ENCODE peak calls at places on chromosome 15, in four cellular contexts. L is lower lobe of right lung, P is cardiac muscle cell, F is body of pancreas. J is an unnamed sample.

GRCh38 chr15:76038512-76038911 is 21.3 kb upstream of the TMEM266 start:
- DNase-seq in L (no peak), P (no peak), F (no peak), J (no peak)

GRCh38 chr15:94069834-94070233 is 161.5 kb upstream of the MCTP2 start:
- DNase-seq in L (no peak), P (no peak), F (no peak), J (no peak)

GRCh38 chr15:25846377-25846776 is 16.8 kb downstream of the ATP10A start:
- DNase-seq in L (no peak), P (no peak), F (no peak), J (no peak)

GRCh38 chr15:42490246-42490742 is 647 bp downstream of the ZNF106 start:
- DNase-seq in L (no peak), P (no peak), F (no peak), J (no peak)

GRCh38 chr15:52559022-52559421 is 9.8 kb downstream of the ARPP19 start:
- DNase-seq in L (no peak), P (no peak), F (no peak), J (no peak)

GRCh38 chr15:83207622-83208356 is at the start of gene HDGFL3:
- DNase-seq in L (peak; percentile 71), P (peak; percentile 75), F (peak; percentile 59), J (peak; percentile 73)

GRCh38 chr15:69757186-69757585 is 304.6 kb downstream of the RPLP1 start:
- DNase-seq in L (no peak), P (no peak), F (no peak), J (no peak)

GRCh38 chr15:70055601-70056051 is 42.1 kb downstream of the TLE3 start:
- DNase-seq in L (peak; percentile 23), P (no peak), F (no peak), J (peak; percentile 67)

GRCh38 chr15:29278436-29279099 is 8.9 kb upstream of the NSMCE3 start:
- DNase-seq in L (no peak), P (peak; percentile 24), F (no peak), J (no peak)

GRCh38 chr15:61880079-61880478 is 180.2 kb downstream of the VPS13C start:
- DNase-seq in L (no peak), P (no peak), F (no peak), J (no peak)

GRCh38 chr15:30922469-30923311 is 19.0 kb downstream of the FAN1 start:
- DNase-seq in L (no peak), P (no peak), F (no peak), J (no peak)

GRCh38 chr15:26157081-26157480 is 294.0 kb upstream of the ATP10A start:
- DNase-seq in L (no peak), P (no peak), F (peak; percentile 31), J (no peak)

GRCh38 chr15:45402955-45403892 is 24.9 kb upstream of the GATM start:
- DNase-seq in L (peak; percentile 69), P (peak; percentile 68), F (peak; percentile 57), J (peak; percentile 33)

GRCh38 chr15:44537728-44538240 is 837 bp downstream of the EIF3J start:
- DNase-seq in L (no peak), P (no peak), F (no peak), J (no peak)

GRCh38 chr15:39273805-39274411 is 307.0 kb upstream of the THBS1 start:
- DNase-seq in L (no peak), P (no peak), F (peak; percentile 96), J (no peak)

GRCh38 chr15:99502182-99502581 is 63.6 kb upstream of the MEF2A start:
- DNase-seq in L (no peak), P (no peak), F (no peak), J (no peak)

GRCh38 chr15:31467361-31467760 is 140.7 kb downstream of the KLF13 start:
- DNase-seq in L (no peak), P (no peak), F (no peak), J (no peak)

GRCh38 chr15:78050851-78051250 is 26.7 kb downstream of the TBC1D2B start:
- DNase-seq in L (no peak), P (peak; percentile 7), F (no peak), J (no peak)

GRCh38 chr15:29815000-29815704 is 7.1 kb downstream of the TJP1 start:
- DNase-seq in L (no peak), P (peak; percentile 35), F (peak; percentile 38), J (no peak)

GRCh38 chr15:65092046-65092770 is 15.7 kb downstream of the KBTBD13 start:
- DNase-seq in L (no peak), P (no peak), F (no peak), J (no peak)

GRCh38 chr15:66154581-66154980 is 99.0 kb downstream of the MEGF11 start:
- DNase-seq in L (no peak), P (no peak), F (no peak), J (no peak)

GRCh38 chr15:32849769-32850668 is 132.2 kb downstream of the GREM1 start:
- DNase-seq in L (no peak), P (no peak), F (no peak), J (no peak)

GRCh38 chr15:91942676-91943417 is 89.3 kb downstream of the SLCO3A1 start:
- DNase-seq in L (peak; percentile 86), P (no peak), F (peak; percentile 79), J (no peak)

GRCh38 chr15:95996494-95996893 is 334.0 kb upstream of the NR2F2 start:
- DNase-seq in L (no peak), P (no peak), F (no peak), J (no peak)

GRCh38 chr15:34809186-34809585 is 13.8 kb upstream of the ACTC1 start:
- DNase-seq in L (no peak), P (no peak), F (no peak), J (no peak)

GRCh38 chr15:32861741-32862140 is 143.9 kb downstream of the GREM1 start:
- DNase-seq in L (peak; percentile 63), P (no peak), F (no peak), J (peak; percentile 28)

GRCh38 chr15:67840747-67841634 is 1.1 kb upstream of the RNU6-1 start:
- DNase-seq in L (no peak), P (peak; percentile 50), F (peak; percentile 51), J (peak; percentile 57)
- TF ChIP-seq CTCF in L (no peak), P (no peak), F (no peak), J (peak; percentile 12)

DNA sequence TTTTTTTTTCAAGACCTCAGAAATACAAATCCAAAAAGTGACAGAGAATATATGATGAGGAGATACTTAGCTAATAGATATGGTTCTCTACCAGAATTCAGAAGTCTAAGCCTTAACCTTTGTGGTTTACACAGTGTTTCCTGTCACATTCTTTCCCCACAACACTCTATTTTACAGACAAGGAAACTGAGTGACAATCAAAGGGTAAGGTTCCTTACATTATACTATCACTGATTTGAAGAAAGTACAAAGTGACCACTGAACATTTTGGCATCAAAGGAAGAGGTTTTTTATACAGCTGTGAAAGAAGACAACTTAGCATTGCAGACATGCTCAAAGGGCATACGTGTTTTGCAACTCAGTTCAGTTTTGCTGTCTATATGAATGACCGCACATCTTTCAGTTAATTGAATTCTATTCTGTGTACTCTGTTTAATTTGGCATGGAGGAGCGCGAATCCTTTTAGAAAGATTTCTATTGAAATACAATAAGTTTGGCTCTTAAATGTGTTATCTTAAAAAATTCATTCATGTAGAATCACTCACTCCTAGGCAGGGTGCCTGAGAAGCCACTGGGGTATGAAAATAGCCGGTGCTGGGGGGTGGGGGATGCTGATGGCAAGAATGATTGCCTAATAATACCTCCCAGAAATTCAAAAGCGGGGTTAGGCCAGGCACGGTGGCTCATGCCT is 66.6 kb upstream of the SKOR1 start:
- DNase-seq in L (no peak), P (no peak), F (no peak), J (no peak)
- H3K4me1 ChIP-seq in L (peaks cover 5% of the 10 kb centered on the region), P (no peaks in the 10 kb centered on the region), F (peaks cover 7% of the 10 kb centered on the region), J (no peaks in the 10 kb centered on the region)

GRCh38 chr15:74374648-74375302 is 7.3 kb upstream of the CYP11A1 start:
- DNase-seq in L (no peak), P (no peak), F (no peak), J (no peak)

GRCh38 chr15:74373056-74373650 is 5.7 kb upstream of the CYP11A1 start:
- DNase-seq in L (no peak), P (no peak), F (no peak), J (no peak)

GRCh38 chr15:74376226-74376625 is 8.8 kb upstream of the CYP11A1 start:
- DNase-seq in L (no peak), P (no peak), F (no peak), J (no peak)

GRCh38 chr15:74375303-74375693 is 7.9 kb upstream of the CYP11A1 start:
- DNase-seq in L (peak; percentile 85), P (peak; percentile 86), F (peak; percentile 81), J (peak; percentile 84)

DNA sequence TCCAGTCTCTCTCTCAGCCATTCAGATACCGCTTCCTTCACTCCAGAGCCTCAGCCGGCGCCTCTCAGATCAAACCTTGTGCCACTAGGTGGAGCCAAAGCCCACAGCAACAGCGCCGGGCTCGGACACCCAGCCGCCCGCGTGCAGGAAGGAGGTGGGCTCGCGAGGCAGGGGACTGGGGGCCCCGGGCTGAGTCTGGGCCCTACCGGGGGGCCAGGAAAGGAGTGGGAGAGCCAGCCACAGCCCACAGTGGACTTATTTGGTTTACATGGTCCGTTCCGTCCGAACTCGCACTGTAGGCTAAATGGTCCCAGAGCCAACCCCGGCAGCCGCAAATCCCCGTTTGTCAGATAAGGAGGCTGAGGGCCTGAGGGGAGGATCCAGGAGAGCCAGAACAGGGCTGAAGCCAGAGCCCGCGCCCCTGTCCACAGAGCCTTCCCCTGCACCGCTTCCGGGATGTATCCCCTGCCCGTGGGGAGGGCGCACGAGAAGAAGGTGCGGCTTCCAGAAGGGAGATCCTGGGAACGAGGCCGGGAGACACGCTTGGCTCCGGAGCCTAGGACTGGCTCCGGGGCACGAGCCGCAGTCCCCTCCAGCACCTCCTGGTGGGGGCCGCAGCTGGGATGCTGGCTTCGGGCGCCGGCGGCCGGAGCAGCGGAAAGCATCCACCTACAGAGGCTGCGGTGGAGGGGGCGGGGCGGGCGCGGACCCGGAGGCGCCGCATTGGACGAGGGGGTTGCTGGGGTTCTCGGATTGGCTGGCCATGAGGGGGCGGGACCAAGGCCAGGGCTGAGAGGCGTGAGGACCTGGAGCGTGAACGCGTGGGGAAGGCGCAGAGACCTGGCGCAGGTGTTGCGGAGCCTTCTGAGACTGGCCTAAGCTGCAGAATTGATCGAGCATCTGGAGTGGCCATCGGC is 6.5 kb upstream of the CYP11A1 start:
- DNase-seq in L (peak; percentile 95), P (peak; percentile 94), F (peak; percentile 94), J (peak; percentile 98)
- H3K9me3 ChIP-seq in L (no peaks in the 10 kb centered on the region), P (no peaks in the 10 kb centered on the region), F (no peaks in the 10 kb centered on the region), J (no peaks in the 10 kb centered on the region)

GRCh38 chr15:55784284-55784683 is 41.3 kb upstream of the PRTG start:
- DNase-seq in L (no peak), P (peak; percentile 64), F (no peak), J (no peak)

GRCh38 chr15:55795031-55795430 is 52.1 kb upstream of the PRTG start:
- DNase-seq in L (no peak), P (no peak), F (no peak), J (no peak)

GRCh38 chr15:55791576-55792400 is 48.8 kb upstream of the PRTG start:
- DNase-seq in L (peak; percentile 72), P (no peak), F (no peak), J (no peak)

GRCh38 chr15:55786341-55786740 is 43.4 kb upstream of the PRTG start:
- DNase-seq in L (no peak), P (no peak), F (no peak), J (no peak)

DNA sequence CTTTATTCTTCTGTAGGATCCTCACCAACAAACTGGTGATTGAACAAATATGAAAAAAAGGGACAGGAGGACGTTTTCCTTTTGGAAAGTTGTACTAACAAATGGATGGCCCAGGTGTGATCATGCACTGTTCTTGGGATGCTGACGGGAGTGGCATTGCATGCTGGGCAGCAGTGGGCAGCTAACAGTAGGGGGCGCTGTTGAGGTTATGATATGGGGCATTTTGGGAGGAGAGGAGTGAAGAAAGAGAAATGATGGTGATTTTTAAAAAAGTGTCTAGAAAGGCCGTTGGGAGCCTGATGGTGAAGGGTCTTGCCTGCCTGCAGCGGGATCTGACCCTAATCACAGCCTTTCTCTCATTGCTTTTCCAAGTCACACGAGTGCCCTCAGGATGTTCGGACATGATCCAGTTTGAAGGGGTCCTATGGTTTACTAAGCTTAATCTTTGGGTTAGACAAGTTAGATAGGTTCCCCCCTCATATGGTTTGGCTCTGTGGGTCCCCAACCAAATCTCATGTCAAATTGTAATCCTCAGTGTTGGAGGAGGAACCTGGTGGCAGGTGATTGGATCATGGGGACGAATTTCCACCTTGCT is 46.2 kb upstream of the PRTG start:
- DNase-seq in L (no peak), P (no peak), F (no peak), J (peak; percentile 45)
- TF ChIP-seq CTCF in L (peak; percentile 55), P (peak; percentile 60), F (no peak), J (peak; percentile 72)